ENCODE peak calls at places on chromosomes 7 and 10, in six cellular contexts. P, I, O, L, S and T are unnamed samples.

GRCh38 chr10:66755474-66755873 is 170.4 kb upstream of the LRRTM3 start:
- DNase-seq in S (no peak), L (no peak), P (no peak), O (no peak), I (no peak), T (no peak)

GRCh38 chr10:101397140-101397539 is 43.2 kb downstream of the BTRC start:
- DNase-seq in O (peak), S (no peak), P (peak), L (no peak), I (peak), T (peak)

GRCh38 chr7:80014507-80014906 is 120.1 kb upstream of the GNAI1 start:
- DNase-seq in O (peak), L (no peak), P (peak), S (no peak), I (peak), T (no peak)

GRCh38 chr10:43056568-43057011 is 20.3 kb upstream of the RET start:
- DNase-seq in I (no peak), L (no peak), O (no peak), P (no peak), S (no peak), T (no peak)

GRCh38 chr7:65746398-65746669 is 126.5 kb upstream of the VKORC1L1 start:
- DNase-seq in L (no peak), P (peak), O (peak), S (no peak), I (no peak), T (no peak)

GRCh38 chr7:2009541-2010001 is 223.2 kb downstream of the MAD1L1 start:
- DNase-seq in P (no peak), O (no peak), I (no peak), S (no peak), L (no peak), T (no peak)

GRCh38 chr10:7969623-7970022 is 84.9 kb upstream of the GATA3 start:
- DNase-seq in S (no peak), O (no peak), P (no peak), L (no peak), I (no peak), T (no peak)

GRCh38 chr7:1093916-1094508 is 6.1 kb downstream of the GPER1 start:
- DNase-seq in L (no peak), O (no peak), I (no peak), S (no peak), P (no peak), T (no peak)

GRCh38 chr10:58952747-58953466 is 223.5 kb upstream of the PHYHIPL start:
- DNase-seq in O (peak), L (no peak), P (peak), I (peak), S (no peak), T (peak)

GRCh38 chr7:131031100-131031868 is 296.4 kb upstream of the MKLN1 start:
- DNase-seq in O (no peak), I (no peak), L (no peak), S (no peak), P (no peak), T (no peak)

GRCh38 chr10:75724047-75724446 is 292.6 kb downstream of the LRMDA start:
- DNase-seq in I (no peak), S (no peak), L (no peak), P (no peak), O (no peak), T (no peak)

GRCh38 chr7:129009437-129009836 is 45.5 kb downstream of the TNPO3 start:
- DNase-seq in L (no peak), S (no peak), I (no peak), O (no peak), P (no peak), T (no peak)

GRCh38 chr7:8433477-8434289 is at the start of gene NXPH1:
- DNase-seq in S (no peak), L (peak), I (peak), O (no peak), P (peak), T (peak)

DNA sequence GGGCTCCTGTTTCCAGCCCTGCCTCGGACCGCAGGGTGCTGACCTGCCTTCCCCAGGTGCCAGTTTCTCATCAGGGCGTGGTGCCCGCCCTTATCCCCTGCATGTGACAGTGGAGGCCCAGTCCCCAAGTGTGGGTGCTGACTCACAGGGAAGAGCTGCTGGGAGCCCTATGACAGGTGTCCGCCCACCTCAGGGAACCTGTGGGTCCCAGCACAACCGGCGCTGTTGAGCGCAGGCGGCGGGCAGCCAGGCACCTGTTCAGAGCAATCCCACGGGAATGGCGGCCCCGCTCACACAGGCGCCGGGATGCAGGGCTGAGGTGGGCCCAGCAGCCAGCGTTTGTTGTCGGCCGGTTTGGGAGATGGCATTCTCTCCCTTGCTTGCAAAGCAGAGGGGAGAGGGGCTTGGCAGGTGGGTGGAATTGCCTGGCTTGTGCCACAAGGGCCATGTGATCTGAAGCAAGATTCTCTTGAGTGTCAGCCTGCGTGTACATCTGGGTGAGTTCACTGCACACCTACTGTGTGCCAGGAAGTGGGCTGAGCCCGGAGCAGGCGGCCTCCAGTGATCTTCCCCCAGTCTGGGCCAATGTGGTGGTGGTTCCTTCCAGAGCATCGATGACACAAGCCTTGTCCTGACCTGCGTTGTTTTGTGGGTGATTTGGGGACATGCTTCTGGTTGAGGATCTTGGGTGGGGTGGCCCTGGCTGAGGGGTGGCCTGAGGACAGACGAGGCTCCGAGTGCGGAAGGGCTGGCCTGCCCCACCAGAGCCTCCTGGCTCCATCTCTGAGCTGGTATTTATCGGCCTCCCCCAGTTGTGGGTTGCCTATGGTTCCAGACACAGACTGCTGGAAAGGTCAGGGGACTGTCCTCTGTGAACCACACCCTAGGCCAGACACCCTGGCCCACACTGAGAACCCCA is 2.4 kb downstream of the PWWP2B start:
- DNase-seq in O (no peak), I (no peak), L (no peak), S (no peak), P (no peak), T (no peak)
- H2BK5ac ChIP-seq in O (no peak), I (no peak), L (no peak), S (peak), P (no peak), T (no peak)

GRCh38 chr10:21363753-21364104 is 161.8 kb downstream of the SKIDA1 start:
- DNase-seq in O (no peak), S (no peak), P (peak), I (peak), L (no peak), T (no peak)
- H2BK120ac ChIP-seq in O (no peak), S (peak), P (no peak), I (peak), L (no peak), T (no peak)

DNA sequence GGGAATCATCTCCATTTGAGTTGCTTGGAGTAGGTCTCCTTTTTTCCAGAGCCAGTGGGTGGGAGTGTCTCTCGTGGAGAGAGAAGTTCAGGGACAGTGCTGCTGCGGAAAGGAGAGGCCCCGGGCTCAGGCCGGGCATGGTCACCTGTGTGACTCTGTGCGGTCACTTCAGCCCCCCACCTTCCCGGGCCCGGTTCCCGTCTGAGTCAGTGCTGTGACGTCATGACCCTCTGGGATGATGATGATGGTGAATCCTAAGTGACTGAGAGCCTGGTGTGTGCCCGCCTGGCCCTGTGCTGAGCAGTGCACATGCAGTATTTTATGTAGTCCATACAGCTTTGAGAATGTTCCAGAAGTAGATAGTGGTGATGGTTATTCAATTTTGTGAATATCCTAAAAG is 32.6 kb upstream of the AP5Z1 start:
- DNase-seq in P (no peak), S (no peak), L (no peak), I (no peak), O (peak), T (no peak)
- H2BK15ac ChIP-seq in P (peak), S (no peak), L (no peak), I (no peak), O (no peak), T (peak)

DNA sequence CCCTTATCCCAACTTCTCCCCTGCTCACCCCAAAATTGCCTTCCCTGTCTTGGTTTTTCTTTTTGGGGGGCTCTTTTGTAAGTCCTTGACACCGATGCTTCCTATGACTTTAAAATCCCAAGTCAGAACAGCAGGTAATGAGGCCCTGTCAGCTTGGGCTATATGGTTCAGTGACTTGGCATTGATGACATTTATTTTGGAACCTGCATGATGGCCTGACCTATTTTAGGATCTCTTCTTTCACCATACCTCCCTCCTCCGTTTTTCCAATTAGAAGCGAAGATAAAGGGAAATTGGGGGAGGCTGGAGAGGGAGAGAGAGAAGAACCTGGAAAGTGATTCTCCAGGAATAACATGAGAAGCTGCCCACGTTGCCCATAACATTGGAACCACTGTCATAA is 424.9 kb upstream of the AUTS2 start:
- DNase-seq in S (no peak), L (no peak), O (no peak), P (no peak), I (no peak), T (no peak)
- H2BK5ac ChIP-seq in S (no peak), L (no peak), O (no peak), P (no peak), I (no peak), T (no peak)